ENCODE peak calls at places on chromosome 6, in ten cellular contexts. O is fibroblast of lung, Z is SJSA1, T is cardiac muscle cell, K is pancreas, X is lower lobe of right lung, F is substantia nigra, B is uterus, J is astrocyte, Y is tibial artery. Q is an unnamed sample.
A peak's percentile ranks its signal among the peaks of the same experiment; 100 is the strongest.

GRCh38 chr6:145651988-145652387 is 83.3 kb downstream of the EPM2A start:
- DNase-seq in O (no peak), Z (no peak), T (no peak), K (no peak), X (no peak), F (no peak), B (no peak), J (no peak), Y (no peak), Q (no peak)

GRCh38 chr6:39416728-39417127 is 94.2 kb upstream of the KCNK16 start:
- DNase-seq in O (peak; percentile 80), Z (peak; percentile 87), T (no peak), K (no peak), X (no peak), F (no peak), B (no peak), J (peak; percentile 76), Y (peak; percentile 44), Q (no peak)

GRCh38 chr6:30942338-30943060 is 1.7 kb downstream of the MUCL3 start:
- DNase-seq in O (peak; percentile 78), Z (peak; percentile 86), T (peak; percentile 90), K (no peak), X (peak; percentile 89), F (no peak), B (peak; percentile 48), J (peak; percentile 63), Y (peak; percentile 52), Q (no peak)

GRCh38 chr6:11363881-11364576 is 131.6 kb upstream of the NEDD9 start:
- DNase-seq in O (no peak), Z (no peak), T (no peak), K (no peak), X (no peak), F (no peak), B (no peak), J (no peak), Y (no peak), Q (no peak)

GRCh38 chr6:27893059-27893835 is 18.9 kb downstream of the OR2B2 start:
- DNase-seq in O (peak; percentile 99), Z (peak; percentile 95), T (peak; percentile 95), K (peak; percentile 76), X (peak; percentile 89), F (peak; percentile 34), B (peak; percentile 42), J (peak; percentile 99), Y (peak; percentile 58), Q (peak; percentile 71)

GRCh38 chr6:78511019-78511418 is 356.3 kb upstream of the IRAK1BP1 start:
- DNase-seq in O (no peak), Z (no peak), T (no peak), K (no peak), X (no peak), F (no peak), B (no peak), J (no peak), Y (no peak), Q (no peak)

GRCh38 chr6:23983691-23984090 is 142.3 kb upstream of the NRSN1 start:
- DNase-seq in O (no peak), Z (no peak), T (no peak), K (no peak), X (no peak), F (no peak), B (no peak), J (no peak), Y (no peak), Q (no peak)

GRCh38 chr6:122838060-122838780 is 49.2 kb downstream of the SMPDL3A start:
- DNase-seq in O (peak; percentile 18), Z (no peak), T (peak; percentile 22), K (no peak), X (no peak), F (no peak), B (no peak), J (peak; percentile 11), Y (no peak), Q (no peak)

GRCh38 chr6:33907227-33907626 is 103.4 kb upstream of the MLN start:
- DNase-seq in O (no peak), Z (no peak), T (no peak), K (no peak), X (no peak), F (no peak), B (no peak), J (no peak), Y (no peak), Q (no peak)

GRCh38 chr6:16136086-16136485 is 7.2 kb downstream of the MYLIP start:
- DNase-seq in O (no peak), Z (no peak), T (no peak), K (no peak), X (no peak), F (no peak), B (no peak), J (no peak), Y (no peak), Q (no peak)

GRCh38 chr6:109527989-109528388 is 45.0 kb upstream of the ZBTB24 start:
- DNase-seq in O (peak; percentile 18), Z (no peak), T (peak; percentile 35), K (no peak), X (no peak), F (no peak), B (no peak), J (no peak), Y (no peak), Q (no peak)

GRCh38 chr6:46044876-46045617 is 29.4 kb upstream of the CLIC5 start:
- DNase-seq in O (peak; percentile 89), Z (peak; percentile 89), T (no peak), K (no peak), X (no peak), F (no peak), B (peak; percentile 44), J (peak; percentile 85), Y (peak; percentile 84), Q (no peak)
- H3K27ac ChIP-seq in O (peak overlapping the region; percentile 53), Z (peak overlapping the region; percentile 80), T (no peak overlapping the region), K (no peak overlapping the region), X (peak overlapping the region; percentile 42), F (no peak overlapping the region), B (no peak overlapping the region), J (peak overlapping the region; percentile 74), Y (peak overlapping the region; percentile 31), Q (no peak overlapping the region)

DNA sequence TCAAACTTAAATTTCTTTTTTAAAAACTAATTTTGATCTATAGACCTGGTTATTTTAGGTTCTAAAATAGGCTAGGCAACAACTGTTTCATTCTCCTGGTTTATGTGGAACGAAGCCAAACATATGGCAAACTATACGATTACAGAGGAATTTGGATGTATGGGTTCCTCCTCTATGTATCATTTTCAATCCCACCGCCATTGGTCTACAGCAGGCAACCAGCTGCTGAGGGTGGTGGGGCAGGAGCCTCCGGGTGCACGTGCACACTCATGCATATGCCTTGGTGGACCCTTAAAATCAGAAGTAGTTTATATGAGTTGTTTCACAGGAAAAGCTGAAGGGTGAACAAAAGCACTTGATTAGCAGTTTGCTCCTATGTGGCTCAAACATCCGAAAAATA is 38.5 kb downstream of the LAMA4 start:
- DNase-seq in O (no peak), Z (no peak), T (no peak), K (no peak), X (no peak), F (no peak), B (no peak), J (no peak), Y (no peak), Q (no peak)
- H3K27ac ChIP-seq in O (no peak overlapping the region), Z (no peak overlapping the region), T (no peak overlapping the region), K (no peak overlapping the region), X (peak overlapping the region; percentile 4), F (no peak overlapping the region), B (no peak overlapping the region), J (peak overlapping the region; percentile 11), Y (no peak overlapping the region), Q (no peak overlapping the region)

DNA sequence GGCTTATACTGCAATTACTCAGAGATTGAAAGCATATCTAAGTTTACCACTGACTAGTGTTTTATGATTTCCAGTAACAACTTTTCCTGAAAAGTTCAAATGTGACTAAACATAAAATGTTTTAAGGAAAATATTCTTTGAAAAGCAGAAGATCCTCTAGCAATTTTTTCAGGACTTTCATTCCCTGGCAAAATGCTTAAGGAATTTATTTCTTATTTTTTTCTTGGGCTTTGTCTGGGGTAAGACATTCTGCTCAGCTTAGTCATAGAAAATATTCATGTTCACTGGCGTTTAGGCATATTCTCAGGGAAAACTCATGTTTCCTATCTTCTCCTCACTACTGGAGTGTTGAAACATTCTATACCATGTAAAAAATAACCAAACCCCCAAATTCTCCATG is 235.3 kb upstream of the CEP162 start:
- DNase-seq in O (peak; percentile 80), Z (peak; percentile 51), T (no peak), K (no peak), X (no peak), F (no peak), B (no peak), J (peak; percentile 73), Y (no peak), Q (no peak)
- H3K27ac ChIP-seq in O (no peak overlapping the region), Z (peak overlapping the region; percentile 55), T (no peak overlapping the region), K (no peak overlapping the region), X (no peak overlapping the region), F (no peak overlapping the region), B (no peak overlapping the region), J (peak overlapping the region; percentile 70), Y (peak overlapping the region; percentile 29), Q (no peak overlapping the region)

DNA sequence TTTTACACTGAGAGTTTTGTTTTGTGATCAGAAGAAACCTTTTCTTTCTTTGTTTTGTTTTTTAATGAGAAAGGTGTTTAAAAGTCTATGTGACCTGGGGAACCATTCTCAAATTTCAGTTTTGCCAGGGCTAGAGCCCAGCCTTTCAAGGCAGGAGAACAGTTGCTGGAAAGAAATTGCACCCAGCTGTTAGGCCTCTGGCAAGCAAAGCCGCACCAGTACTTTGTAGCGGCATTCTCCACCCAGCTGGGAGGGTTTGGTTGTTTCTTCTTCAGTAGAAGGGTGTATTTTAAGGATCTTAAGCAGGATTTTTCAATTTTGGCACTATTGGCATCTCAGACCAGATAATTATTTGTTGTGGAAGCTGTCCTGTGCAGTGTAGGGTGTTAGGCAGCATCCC is 16.6 kb upstream of the MAPK13 start:
- DNase-seq in O (no peak), Z (no peak), T (no peak), K (no peak), X (no peak), F (no peak), B (no peak), J (no peak), Y (no peak), Q (no peak)
- H3K27ac ChIP-seq in O (no peak overlapping the region), Z (no peak overlapping the region), T (no peak overlapping the region), K (no peak overlapping the region), X (no peak overlapping the region), F (no peak overlapping the region), B (no peak overlapping the region), J (no peak overlapping the region), Y (no peak overlapping the region), Q (no peak overlapping the region)

Q was measured in dorsolateral prefrontal cortex.